ENCODE peak calls at places on chromosomes 13 and 19, in ten cellular contexts. F, B, R, L, H, Z, Q, P, C and Y are unnamed samples.

GRCh38 chr13:79525051-79525450 is 44.1 kb downstream of the NDFIP2 start:
- DNase-seq in F (no peak), B (no peak), R (no peak), L (no peak), H (no peak), Z (no peak), Q (no peak), P (no peak), C (no peak), Y (no peak)

GRCh38 chr13:113302940-113303339 is 5.9 kb downstream of the LAMP1 start:
- DNase-seq in F (no peak), B (no peak), R (no peak), L (no peak), H (no peak), Z (no peak), Q (no peak), P (no peak), C (no peak), Y (no peak)

GRCh38 chr19:29083863-29084262 is 129.1 kb downstream of the UQCRFS1 start:
- DNase-seq in F (no peak), B (no peak), R (no peak), L (no peak), H (no peak), Z (no peak), Q (no peak), P (no peak), C (no peak), Y (no peak)

GRCh38 chr19:1945899-1946298 is 4.9 kb downstream of the CSNK1G2 start:
- DNase-seq in F (no peak), B (no peak), R (no peak), L (peak; percentile 29), H (no peak), Z (peak; percentile 58), Q (no peak), P (no peak), C (peak; percentile 91), Y (no peak)

GRCh38 chr13:25180795-25181537 is 8.9 kb upstream of the AMER2 start:
- DNase-seq in F (no peak), B (no peak), R (no peak), L (no peak), H (no peak), Z (no peak), Q (no peak), P (no peak), C (no peak), Y (no peak)

GRCh38 chr19:43699506-43700367 is 16.1 kb upstream of the IRGC start:
- DNase-seq in F (peak; percentile 11), B (peak; percentile 45), R (peak; percentile 71), L (peak; percentile 46), H (no peak), Z (peak; percentile 51), Q (no peak), P (no peak), C (peak; percentile 83), Y (no peak)

GRCh38 chr19:53892981-53893325 is 11.0 kb downstream of the PRKCG start:
- DNase-seq in F (no peak), B (no peak), R (no peak), L (no peak), H (no peak), Z (no peak), Q (no peak), P (no peak), C (peak; percentile 69), Y (no peak)

GRCh38 chr13:109385161-109385560 is 401.2 kb downstream of the IRS2 start:
- DNase-seq in F (no peak), B (no peak), R (no peak), L (peak; percentile 14), H (no peak), Z (no peak), Q (no peak), P (no peak), C (no peak), Y (no peak)

GRCh38 chr13:73765651-73766384 is 368.4 kb downstream of the KLF12 start:
- DNase-seq in F (peak; percentile 70), B (peak; percentile 80), R (peak; percentile 65), L (peak; percentile 91), H (no peak), Z (peak; percentile 91), Q (peak; percentile 76), P (peak; percentile 69), C (peak; percentile 77), Y (peak; percentile 74)

GRCh38 chr13:110902370-110902769 is 12.5 kb downstream of the ANKRD10 start:
- DNase-seq in F (no peak), B (no peak), R (no peak), L (no peak), H (no peak), Z (no peak), Q (no peak), P (no peak), C (no peak), Y (no peak)

GRCh38 chr19:42252365-42253244 is 2.3 kb downstream of the ERF start:
- DNase-seq in F (no peak), B (peak; percentile 78), R (peak; percentile 84), L (peak; percentile 68), H (no peak), Z (no peak), Q (no peak), P (no peak), C (no peak), Y (no peak)